ENCODE peak calls at places on chromosomes 1 and 21, in nine cellular contexts. I is uterus, U is ovary, Y is heart right ventricle, A is breast epithelium, L is hepatocyte, O is mesendoderm, Z is A549, D is neuronal stem cell. R is an unnamed sample.

GRCh38 chr1:177913762-177914540 is 55.9 kb downstream of the SEC16B start:
- DNase-seq in I (no peak), U (no peak), Y (no peak), A (no peak), L (peak), O (peak), Z (peak), D (peak), R (no peak)

GRCh38 chr1:46246548-46247432 is 773 bp upstream of the RAD54L start:
- DNase-seq in I (no peak), U (no peak), Y (no peak), A (peak), L (peak), O (no peak), Z (peak), D (no peak), R (no peak)

GRCh38 chr1:239909894-239910293 is 181.8 kb upstream of the FMN2 start:
- DNase-seq in I (no peak), U (no peak), Y (no peak), A (no peak), L (peak), O (no peak), Z (no peak), D (no peak), R (no peak)

GRCh38 chr1:62450301-62450700 is 13.5 kb downstream of the USP1 start:
- DNase-seq in I (no peak), U (no peak), Y (no peak), A (no peak), L (no peak), O (no peak), Z (no peak), D (no peak), R (no peak)

GRCh38 chr21:46478910-46479309 is 20.2 kb downstream of the DIP2A start:
- DNase-seq in I (no peak), U (no peak), Y (no peak), A (no peak), L (no peak), O (no peak), Z (no peak), D (no peak), R (no peak)

GRCh38 chr1:51679435-51679834 is 62.5 kb downstream of the OSBPL9 start:
- DNase-seq in I (no peak), U (no peak), Y (no peak), A (no peak), L (no peak), O (no peak), Z (no peak), D (no peak), R (peak)

GRCh38 chr1:86849756-86850155 is 64.2 kb downstream of the SELENOF start:
- DNase-seq in I (no peak), U (no peak), Y (no peak), A (no peak), L (no peak), O (no peak), Z (no peak), D (no peak), R (no peak)

GRCh38 chr21:44737706-44738354 is 26.5 kb upstream of the TSPEAR start:
- DNase-seq in I (no peak), U (no peak), Y (no peak), A (no peak), L (no peak), O (peak), Z (no peak), D (peak), R (no peak)

GRCh38 chr1:998905-999796 is 746 bp downstream of the HES4 start:
- DNase-seq in I (peak), U (peak), Y (peak), A (no peak), L (peak), O (peak), Z (no peak), D (no peak), R (peak)

GRCh38 chr1:234921266-234922062 is 207.2 kb downstream of the TOMM20 start:
- DNase-seq in I (peak), U (no peak), Y (peak), A (peak), L (no peak), O (no peak), Z (no peak), D (no peak), R (no peak)

GRCh38 chr1:33118274-33118673 is 37.3 kb downstream of the AZIN2 start:
- DNase-seq in I (no peak), U (no peak), Y (no peak), A (no peak), L (no peak), O (no peak), Z (no peak), D (no peak), R (no peak)

GRCh38 chr1:156706647-156707008 is 1.2 kb upstream of the CRABP2 start:
- DNase-seq in I (peak), U (peak), Y (peak), A (peak), L (peak), O (peak), Z (no peak), D (peak), R (peak)

GRCh38 chr1:156708245-156708661 is 2.9 kb upstream of the CRABP2 start:
- DNase-seq in I (no peak), U (no peak), Y (no peak), A (no peak), L (no peak), O (peak), Z (no peak), D (no peak), R (no peak)

GRCh38 chr1:156707027-156707426 is 1.6 kb upstream of the CRABP2 start:
- DNase-seq in I (no peak), U (no peak), Y (no peak), A (no peak), L (no peak), O (no peak), Z (no peak), D (no peak), R (no peak)

GRCh38 chr1:156709031-156709430 is 3.6 kb upstream of the CRABP2 start:
- DNase-seq in I (no peak), U (no peak), Y (no peak), A (no peak), L (no peak), O (no peak), Z (no peak), D (no peak), R (no peak)

DNA sequence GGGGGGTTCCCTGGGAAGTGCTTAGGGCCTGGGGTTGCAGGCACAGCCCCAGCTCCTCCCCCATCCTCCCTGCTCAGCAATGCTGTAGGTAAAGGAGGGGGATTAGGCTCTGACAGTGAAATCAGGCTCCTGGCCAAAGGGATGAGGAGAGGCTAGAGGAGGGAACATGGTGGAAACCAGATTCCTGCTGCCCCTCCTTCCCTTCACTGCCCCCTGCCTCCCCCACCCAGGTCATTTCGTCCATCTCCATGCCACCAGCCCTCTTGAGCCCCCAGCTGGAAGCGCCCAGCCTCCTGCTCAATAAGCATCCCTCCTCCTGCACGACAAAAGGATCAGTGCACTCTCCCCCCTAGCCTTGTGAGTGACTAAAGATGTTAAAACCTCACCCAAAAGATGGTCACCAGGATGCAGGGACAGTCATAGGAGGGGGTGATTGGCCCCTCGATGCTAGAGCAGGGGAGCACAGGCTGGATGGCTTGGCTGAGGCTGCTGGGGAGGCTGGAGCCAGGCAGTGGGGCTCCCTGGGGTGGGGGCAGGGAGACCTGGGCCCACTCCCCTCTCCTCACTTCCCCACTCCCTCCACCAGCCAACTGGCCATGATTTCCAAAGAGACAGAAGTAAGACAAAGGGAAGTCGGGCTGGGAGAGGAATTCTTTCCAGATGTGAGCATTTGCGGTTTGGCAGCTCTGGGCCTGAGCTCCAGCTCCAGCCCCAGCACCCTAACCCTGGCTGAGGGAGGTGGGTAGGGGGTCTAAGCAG is 2.3 kb upstream of the CRABP2 start:
- DNase-seq in I (peak), U (no peak), Y (no peak), A (no peak), L (no peak), O (peak), Z (no peak), D (no peak), R (no peak)
- H3K4me3 ChIP-seq in I (no peak), U (no peak), Y (no peak), A (no peak), L (no peak), O (no peak), Z (no peak), D (no peak), R (no peak)

DNA sequence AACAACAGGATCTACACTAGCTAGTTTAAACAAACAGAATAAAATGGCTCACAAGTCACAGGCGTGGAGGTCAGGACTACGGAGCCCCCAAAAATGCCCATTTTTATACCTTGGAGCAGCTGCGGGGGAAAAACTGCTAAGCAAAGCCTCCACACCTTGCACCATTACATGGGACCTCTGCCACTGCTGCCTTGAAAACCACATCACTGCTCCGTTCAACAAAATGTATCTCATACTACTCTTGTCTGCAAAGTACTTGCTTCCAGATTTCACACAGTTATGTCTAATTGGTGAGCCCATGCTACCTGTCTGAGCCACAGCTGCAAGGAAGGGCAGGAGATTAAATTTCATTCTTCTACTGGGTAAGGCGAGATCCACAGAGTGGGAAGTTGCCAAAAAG is 24.4 kb downstream of the MRPL39 start:
- DNase-seq in I (no peak), U (no peak), Y (no peak), A (no peak), L (no peak), O (no peak), Z (no peak), D (no peak), R (no peak)
- H3K27ac ChIP-seq in I (no peak), U (no peak), Y (no peak), A (no peak), L (no peak), O (no peak), Z (no peak), D (no peak), R (no peak)

DNA sequence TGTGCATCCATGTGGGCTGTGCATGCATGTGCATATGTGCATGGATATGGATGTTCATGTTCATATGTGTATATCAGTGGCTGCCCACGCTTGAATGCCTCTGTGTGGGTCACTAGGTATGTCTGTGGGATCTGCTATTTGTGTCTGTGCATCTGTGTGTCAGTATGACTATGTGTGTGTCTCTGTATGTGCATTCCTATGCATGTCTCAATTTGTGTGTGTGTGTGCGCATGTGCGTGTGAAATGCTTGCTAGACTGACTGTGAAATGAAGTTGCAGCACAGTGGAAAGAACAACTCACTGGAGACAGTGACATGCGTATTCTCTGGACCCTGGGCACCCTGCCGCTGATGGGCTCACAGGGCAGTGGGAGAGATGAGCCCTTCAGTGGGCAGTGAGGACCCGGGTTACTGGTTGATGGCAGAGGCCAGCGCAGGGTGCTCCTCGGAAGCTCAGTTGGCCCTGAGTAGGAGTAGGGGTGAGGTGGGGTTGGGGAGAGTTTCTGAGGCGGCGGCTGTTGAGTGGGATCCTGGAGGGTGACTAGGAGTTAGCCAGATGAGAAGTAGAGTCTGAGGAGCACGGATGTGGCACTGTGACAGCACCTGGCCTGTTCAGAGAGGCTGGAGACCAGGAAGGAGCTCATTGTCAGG is 43.2 kb upstream of the POU3F1 start:
- DNase-seq in I (no peak), U (no peak), Y (no peak), A (no peak), L (no peak), O (no peak), Z (no peak), D (no peak), R (no peak)
- H3K4me3 ChIP-seq in I (no peak), U (no peak), Y (no peak), A (no peak), L (no peak), O (no peak), Z (no peak), D (no peak), R (no peak)

DNA sequence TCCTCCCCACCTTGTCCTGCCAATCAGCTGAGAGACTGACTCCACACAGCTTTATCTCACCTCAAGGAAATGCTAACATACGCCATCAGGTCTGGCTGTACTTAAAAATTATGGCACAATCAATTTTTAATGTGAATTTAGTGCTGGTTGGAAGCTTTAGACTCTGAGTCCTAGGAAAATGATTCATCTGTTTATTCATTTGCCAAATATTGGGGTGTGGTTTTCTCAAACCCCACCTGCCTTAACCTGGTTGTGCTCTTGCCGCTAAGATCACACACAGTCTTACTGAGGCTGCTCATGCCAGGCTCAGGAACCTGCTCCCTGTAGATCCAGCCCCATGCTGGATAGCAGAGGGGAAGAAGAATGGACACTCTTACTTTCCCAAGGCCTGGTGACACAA is 258.0 kb upstream of the CAMK1G start:
- DNase-seq in I (peak), U (no peak), Y (no peak), A (no peak), L (no peak), O (no peak), Z (no peak), D (no peak), R (no peak)
- H3K27ac ChIP-seq in I (peak), U (no peak), Y (no peak), A (no peak), L (no peak), O (no peak), Z (no peak), D (no peak), R (no peak)

DNA sequence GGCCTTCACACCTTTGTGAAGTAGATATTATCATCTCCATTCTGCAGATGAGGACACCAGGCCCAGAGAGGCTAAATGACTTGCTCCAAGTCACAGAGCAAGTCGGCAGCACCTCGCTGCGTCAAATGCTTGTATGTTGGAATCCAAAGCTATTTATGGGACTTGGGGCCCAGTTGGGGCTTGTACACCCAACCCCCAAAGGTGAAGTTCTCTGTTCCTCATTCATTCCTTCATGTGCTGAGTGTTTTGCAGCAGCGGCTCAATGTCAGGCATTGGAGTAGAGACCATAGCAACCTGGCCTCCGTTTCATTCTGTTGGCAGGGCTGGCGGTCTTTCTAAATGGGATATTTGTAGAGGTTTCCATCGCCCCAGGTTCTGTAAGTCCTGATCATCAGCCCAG is 113.4 kb upstream of the SLC25A33 start:
- DNase-seq in I (no peak), U (no peak), Y (no peak), A (no peak), L (no peak), O (no peak), Z (no peak), D (no peak), R (no peak)
- H3K4me3 ChIP-seq in I (no peak), U (no peak), Y (no peak), A (no peak), L (no peak), O (no peak), Z (no peak), D (no peak), R (no peak)

GRCh38 chr1:42930178-42931107 is 28.2 kb downstream of the SLC2A1 start:
- DNase-seq in I (no peak), U (no peak), Y (no peak), A (peak), L (no peak), O (no peak), Z (no peak), D (no peak), R (no peak)

GRCh38 chr1:42929434-42930177 is 29.1 kb downstream of the SLC2A1 start:
- DNase-seq in I (no peak), U (no peak), Y (no peak), A (no peak), L (no peak), O (no peak), Z (no peak), D (no peak), R (no peak)

GRCh38 chr1:42931911-42932422 is 26.7 kb downstream of the SLC2A1 start:
- DNase-seq in I (no peak), U (no peak), Y (no peak), A (peak), L (no peak), O (no peak), Z (no peak), D (no peak), R (peak)

GRCh38 chr1:42932442-42932941 is 26.2 kb downstream of the SLC2A1 start:
- DNase-seq in I (no peak), U (no peak), Y (no peak), A (peak), L (no peak), O (no peak), Z (no peak), D (no peak), R (no peak)

DNA sequence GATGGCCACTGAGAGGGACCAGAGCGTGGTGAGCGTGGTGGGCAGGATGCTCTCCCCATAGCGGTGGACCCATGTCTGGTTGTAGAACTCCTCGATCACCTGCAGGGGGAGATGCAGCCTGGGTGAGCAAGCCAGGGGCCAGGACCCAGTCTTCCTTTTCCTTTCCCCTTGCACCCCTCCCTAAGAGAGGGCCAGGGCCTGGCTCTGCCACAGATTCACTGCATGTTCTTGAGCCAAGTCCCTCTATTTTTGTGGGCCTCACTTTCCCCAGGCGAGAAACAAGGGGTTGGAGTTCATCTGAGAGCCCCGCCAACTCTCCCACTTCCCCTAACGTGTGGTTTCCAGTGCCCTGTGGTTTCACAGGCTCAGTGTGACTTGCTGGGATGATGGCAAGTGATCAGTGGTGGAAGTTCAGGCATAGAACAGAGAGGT is 27.5 kb downstream of the SLC2A1 start:
- DNase-seq in I (no peak), U (no peak), Y (no peak), A (peak), L (peak), O (peak), Z (peak), D (peak), R (no peak)
- H3K27ac ChIP-seq in I (no peak), U (no peak), Y (peak), A (peak), L (no peak), O (peak), Z (peak), D (peak), R (peak)

GRCh38 chr1:114089502-114090138 is 64.0 kb downstream of the SYT6 start:
- DNase-seq in I (no peak), U (no peak), Y (no peak), A (no peak), L (no peak), O (no peak), Z (no peak), D (no peak), R (peak)

GRCh38 chr1:114087495-114087894 is 66.2 kb downstream of the SYT6 start:
- DNase-seq in I (no peak), U (no peak), Y (no peak), A (no peak), L (no peak), O (no peak), Z (no peak), D (no peak), R (no peak)

GRCh38 chr1:114091711-114092110 is 62.0 kb downstream of the SYT6 start:
- DNase-seq in I (no peak), U (no peak), Y (no peak), A (no peak), L (no peak), O (no peak), Z (no peak), D (no peak), R (no peak)

GRCh38 chr1:114086601-114087368 is 66.9 kb downstream of the SYT6 start:
- DNase-seq in I (no peak), U (no peak), Y (no peak), A (no peak), L (no peak), O (no peak), Z (no peak), D (no peak), R (no peak)

GRCh38 chr1:114088392-114089299 is 65.0 kb downstream of the SYT6 start:
- DNase-seq in I (no peak), U (no peak), Y (no peak), A (no peak), L (no peak), O (peak), Z (no peak), D (no peak), R (no peak)
- H3K4me3 ChIP-seq in I (no peak), U (no peak), Y (no peak), A (no peak), L (no peak), O (no peak), Z (no peak), D (no peak), R (no peak)

GRCh38 chr1:44262414-44262813 is 49.1 kb downstream of the DMAP1 start:
- DNase-seq in I (no peak), U (no peak), Y (no peak), A (no peak), L (no peak), O (no peak), Z (no peak), D (no peak), R (no peak)
- H3K27ac ChIP-seq in I (no peak), U (no peak), Y (no peak), A (no peak), L (no peak), O (no peak), Z (no peak), D (peak), R (no peak)